ENCODE peak calls at places on chromosomes 4 and X, in ten cellular contexts. P, M, D, Q, W, T, K, J, S and O are unnamed samples.

GRCh38 chrX:104254442-104255115 is at the start of gene ESX1:
- DNase-seq in P (no peak), M (no peak), D (no peak), Q (no peak), W (no peak), T (no peak), K (peak; percentile 3), J (no peak), S (no peak), O (no peak)

GRCh38 chrX:53684415-53685192 is 1.9 kb downstream of the HUWE1 start:
- DNase-seq in P (no peak), M (no peak), D (no peak), Q (no peak), W (no peak), T (no peak), K (no peak), J (no peak), S (no peak), O (no peak)

GRCh38 chr4:174217273-174218126 is 66.0 kb downstream of the FBXO8 start:
- DNase-seq in P (no peak), M (no peak), D (no peak), Q (peak; percentile 31), W (no peak), T (peak; percentile 60), K (peak; percentile 59), J (peak; percentile 15), S (peak; percentile 71), O (peak; percentile 41)

GRCh38 chr4:54274786-54275503 is 45.9 kb downstream of the PDGFRA start:
- DNase-seq in P (no peak), M (no peak), D (no peak), Q (no peak), W (no peak), T (no peak), K (peak; percentile 48), J (no peak), S (no peak), O (no peak)

GRCh38 chrX:95056901-95057300 is 1382.9 kb downstream of the FAM133A start:
- DNase-seq in P (no peak), M (no peak), D (no peak), Q (no peak), W (no peak), T (peak; percentile 23), K (peak; percentile 59), J (no peak), S (peak; percentile 15), O (no peak)

GRCh38 chrX:123348468-123348867 is 164.4 kb downstream of the GRIA3 start:
- DNase-seq in P (no peak), M (no peak), D (no peak), Q (no peak), W (no peak), T (peak; percentile 2), K (no peak), J (no peak), S (no peak), O (no peak)

GRCh38 chr4:30720021-30720655 is at the start of gene PCDH7:
- DNase-seq in P (peak; percentile 28), M (no peak), D (no peak), Q (no peak), W (peak; percentile 71), T (peak; percentile 60), K (peak; percentile 62), J (peak; percentile 24), S (peak; percentile 58), O (no peak)

GRCh38 chr4:182310316-182310715 is 67.1 kb downstream of the TENM3 start:
- DNase-seq in P (no peak), M (no peak), D (no peak), Q (no peak), W (no peak), T (no peak), K (peak; percentile 30), J (no peak), S (no peak), O (no peak)

GRCh38 chrX:32010948-32011347 is 939.1 kb upstream of the FTHL17 start:
- DNase-seq in P (no peak), M (no peak), D (no peak), Q (no peak), W (no peak), T (no peak), K (no peak), J (no peak), S (no peak), O (no peak)

DNA sequence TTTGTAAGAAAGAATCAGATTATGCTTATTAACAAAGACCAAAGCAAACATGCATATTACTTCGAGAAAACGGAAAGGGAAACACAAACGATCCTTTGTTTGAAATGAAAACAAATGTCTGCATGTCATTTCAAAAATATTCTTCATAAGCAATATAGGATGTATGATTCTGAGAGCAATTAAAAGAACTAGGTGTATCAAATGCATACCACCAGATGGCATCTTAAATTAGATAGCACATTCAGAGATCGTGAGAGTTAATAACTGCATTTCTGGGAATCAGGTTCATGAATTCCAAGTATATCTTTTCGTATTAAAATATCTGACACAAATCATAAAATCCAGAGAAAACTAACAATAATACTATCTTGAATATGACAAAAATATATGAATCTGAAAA is 159.5 kb downstream of the PPP3CA start:
- DNase-seq in P (no peak), M (no peak), D (peak; percentile 9), Q (no peak), W (peak; percentile 28), T (no peak), K (peak; percentile 14), J (no peak), S (no peak), O (no peak)
- TF ChIP-seq CTCF in P (no peak), M (no peak), D (peak; percentile 67), Q (no peak), W (peak; percentile 25), T (no peak), K (peak; percentile 29), J (no peak), S (peak; percentile 29), O (no peak)

GRCh38 chrX:150507251-150507856 is 61.1 kb upstream of the MTM1 start:
- DNase-seq in P (no peak), M (no peak), D (no peak), Q (no peak), W (no peak), T (no peak), K (no peak), J (peak; percentile 19), S (no peak), O (no peak)

GRCh38 chrX:150504399-150505186 is 63.8 kb upstream of the MTM1 start:
- DNase-seq in P (no peak), M (no peak), D (no peak), Q (no peak), W (peak; percentile 4), T (no peak), K (peak; percentile 15), J (no peak), S (no peak), O (no peak)

GRCh38 chrX:150506020-150506419 is 62.4 kb upstream of the MTM1 start:
- DNase-seq in P (no peak), M (no peak), D (no peak), Q (no peak), W (no peak), T (no peak), K (no peak), J (no peak), S (no peak), O (no peak)

GRCh38 chrX:150508018-150508417 is 60.4 kb upstream of the MTM1 start:
- DNase-seq in P (no peak), M (no peak), D (no peak), Q (no peak), W (no peak), T (no peak), K (no peak), J (no peak), S (no peak), O (no peak)

DNA sequence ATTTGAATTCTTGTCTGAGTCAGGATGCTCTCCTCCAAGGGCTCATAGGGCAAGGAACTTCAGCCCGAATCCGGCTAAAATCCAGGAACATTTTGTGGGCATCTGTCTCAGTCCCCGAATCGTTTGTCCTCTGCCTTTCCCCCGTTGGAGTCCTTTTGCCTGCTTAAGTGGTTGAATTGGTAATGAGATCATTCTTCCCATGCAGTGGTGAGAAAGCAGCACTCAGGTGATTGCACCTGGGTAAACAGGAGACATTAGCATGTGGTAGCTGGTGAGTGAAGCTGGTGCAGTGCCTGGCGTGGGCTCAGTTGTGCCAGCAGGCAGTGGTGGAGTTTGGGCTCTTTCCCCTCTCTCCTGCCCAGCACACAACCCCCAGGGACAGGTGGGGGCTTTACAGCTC is 61.9 kb upstream of the MTM1 start:
- DNase-seq in P (no peak), M (no peak), D (no peak), Q (no peak), W (peak; percentile 26), T (no peak), K (no peak), J (no peak), S (no peak), O (no peak)
- H3K4me3 ChIP-seq in P (no peak overlapping the region), M (no peak overlapping the region), D (no peak overlapping the region), Q (no peak overlapping the region), W (no peak overlapping the region), T (no peak overlapping the region), K (no peak overlapping the region), J (no peak overlapping the region), S (no peak overlapping the region), O (no peak overlapping the region)

DNA sequence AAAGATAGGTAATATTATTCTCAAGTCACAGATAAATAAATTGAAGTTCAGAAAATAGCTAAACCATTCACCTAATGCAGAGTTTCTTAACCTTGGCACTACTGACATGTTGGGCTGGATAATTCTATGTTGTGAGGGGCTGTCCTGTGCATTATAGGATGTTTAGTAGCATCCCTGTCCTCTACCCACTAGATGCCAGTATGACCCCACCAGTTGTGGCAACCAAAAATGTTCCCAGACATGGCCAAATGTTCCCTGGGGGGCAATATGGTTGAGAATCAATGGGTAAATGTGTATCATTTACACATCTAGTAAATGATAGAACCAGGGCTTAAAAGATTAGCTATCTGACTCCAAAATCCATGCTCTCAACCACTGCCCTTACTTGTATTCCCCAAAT is 140.9 kb downstream of the COL4A6 start:
- DNase-seq in P (no peak), M (no peak), D (no peak), Q (no peak), W (no peak), T (no peak), K (no peak), J (no peak), S (no peak), O (no peak)
- TF ChIP-seq CTCF in P (peak; percentile 22), M (no peak), D (no peak), Q (peak; percentile 11), W (no peak), T (no peak), K (peak; percentile 6), J (no peak), S (no peak), O (no peak)

GRCh38 chr4:185005209-185005819 is 13.0 kb upstream of the HELT start:
- DNase-seq in P (peak; percentile 68), M (peak; percentile 38), D (peak; percentile 83), Q (peak; percentile 4), W (peak; percentile 79), T (peak; percentile 80), K (peak; percentile 77), J (peak; percentile 83), S (peak; percentile 80), O (peak; percentile 27)
- H3K4me3 ChIP-seq in P (peak overlapping the region; percentile 35), M (peak overlapping the region; percentile 30), D (peak overlapping the region; percentile 31), Q (no peak overlapping the region), W (peak overlapping the region; percentile 25), T (peak overlapping the region; percentile 19), K (peak overlapping the region; percentile 15), J (peak overlapping the region; percentile 42), S (peak overlapping the region; percentile 22), O (no peak overlapping the region)